ENCODE peak calls at places on chromosomes 6 and 20, in seven cellular contexts. G, U, O, B, A, C and V are unnamed samples.

GRCh38 chr6:151236668-151237401 is 2.9 kb upstream of the AKAP12 start:
- DNase-seq in G (no peak), C (no peak), O (no peak), U (no peak), B (no peak), A (no peak), V (no peak)

GRCh38 chr20:37845261-37845681 is 57.7 kb upstream of the VSTM2L start:
- DNase-seq in G (no peak), A (peak), O (no peak), U (no peak), B (no peak), C (no peak), V (no peak)

GRCh38 chr20:19729672-19730071 is 28.4 kb upstream of the RIN2 start:
- DNase-seq in U (no peak), A (no peak), B (no peak), C (no peak), O (no peak), G (no peak), V (no peak)

GRCh38 chr20:16740365-16741072 is 7.6 kb upstream of the OTOR start:
- DNase-seq in B (no peak), C (no peak), O (no peak), A (no peak), U (no peak), G (no peak), V (no peak)

GRCh38 chr20:36461600-36462439 is 79.5 kb upstream of the MYL9 start:
- DNase-seq in U (peak), G (no peak), B (peak), A (peak), O (no peak), C (peak), V (peak)

GRCh38 chr6:41778895-41779294 is 805 bp downstream of the FRS3 start:
- DNase-seq in C (no peak), A (no peak), O (no peak), G (no peak), B (no peak), U (no peak), V (no peak)

GRCh38 chr6:26640806-26641205 is 18.7 kb downstream of the ZNF322 start:
- DNase-seq in U (no peak), O (no peak), G (no peak), A (no peak), B (no peak), C (no peak), V (no peak)

GRCh38 chr20:50187403-50188051 is 3.1 kb upstream of the CEBPB start:
- DNase-seq in O (no peak), B (no peak), C (no peak), G (no peak), U (peak), A (peak), V (no peak)

GRCh38 chr6:16278048-16278724 is 39.8 kb downstream of the GMPR start:
- DNase-seq in A (no peak), C (no peak), G (no peak), B (no peak), U (peak), O (no peak), V (no peak)

GRCh38 chr20:20375862-20376261 is 8.0 kb downstream of the INSM1 start:
- DNase-seq in U (no peak), G (no peak), B (no peak), O (no peak), C (no peak), A (no peak), V (no peak)

GRCh38 chr20:54195483-54196472 is 12.1 kb upstream of the PFDN4 start:
- DNase-seq in U (no peak), C (no peak), B (no peak), O (no peak), G (no peak), A (no peak), V (no peak)

GRCh38 chr6:168277274-168277669 is 42.3 kb downstream of the DACT2 start:
- DNase-seq in O (no peak), C (no peak), B (no peak), G (no peak), A (no peak), U (no peak), V (no peak)

GRCh38 chr6:51273228-51273961 is 454.7 kb downstream of the TFAP2B start:
- DNase-seq in A (no peak), C (no peak), B (no peak), G (no peak), O (no peak), U (no peak), V (no peak)

GRCh38 chr20:23009636-23010035 is 25.5 kb upstream of the SSTR4 start:
- DNase-seq in B (no peak), G (no peak), C (no peak), O (no peak), A (no peak), U (no peak), V (no peak)

GRCh38 chr6:45626087-45626891 is 248.6 kb upstream of the SUPT3H start:
- DNase-seq in O (no peak), G (peak), U (peak), C (no peak), A (no peak), B (no peak), V (no peak)

GRCh38 chr6:130872250-130873095 is 45.3 kb downstream of the SMLR1 start:
- DNase-seq in U (peak), B (peak), O (peak), G (no peak), A (peak), C (peak), V (peak)

GRCh38 chr6:151018911-151019795 is 153.7 kb downstream of the MTHFD1L start:
- DNase-seq in U (no peak), G (no peak), B (no peak), C (no peak), A (no peak), O (no peak), V (no peak)

GRCh38 chr6:78231002-78231401 is 578.2 kb downstream of the MEI4 start:
- DNase-seq in A (no peak), B (no peak), C (no peak), G (no peak), U (no peak), O (no peak), V (no peak)

GRCh38 chr6:158662607-158663464 is 13.0 kb downstream of the SYTL3 start:
- DNase-seq in A (peak), B (peak), G (no peak), C (no peak), O (no peak), U (no peak), V (no peak)

GRCh38 chr6:99501762-99502161 is 13.5 kb downstream of the USP45 start:
- DNase-seq in B (no peak), U (peak), A (no peak), C (no peak), G (no peak), O (no peak), V (no peak)

GRCh38 chr20:5657190-5657872 is 92.9 kb upstream of the SHLD1 start:
- DNase-seq in O (no peak), C (peak), B (no peak), U (peak), G (peak), A (no peak), V (no peak)

GRCh38 chr20:47137231-47137865 is 219.2 kb downstream of the ZMYND8 start:
- DNase-seq in C (no peak), G (no peak), O (no peak), A (no peak), B (no peak), U (peak), V (no peak)

GRCh38 chr20:5996765-5997164 is 46.3 kb downstream of the MCM8 start:
- DNase-seq in C (no peak), O (no peak), G (no peak), B (no peak), A (no peak), U (no peak), V (no peak)

GRCh38 chr20:2690213-2690612 is 2.4 kb upstream of the EBF4 start:
- DNase-seq in C (no peak), G (no peak), U (no peak), B (no peak), A (no peak), O (no peak), V (no peak)

GRCh38 chr6:12296255-12296573 is 6.1 kb downstream of the EDN1 start:
- DNase-seq in U (peak), G (peak), B (no peak), C (no peak), O (no peak), A (no peak), V (no peak)

GRCh38 chr6:4446982-4447381 is 311.6 kb upstream of the ECI2 start:
- DNase-seq in G (peak), C (no peak), B (no peak), O (no peak), A (no peak), U (peak), V (no peak)

GRCh38 chr6:18742406-18742805 is 355.3 kb downstream of the RNF144B start:
- DNase-seq in C (no peak), O (no peak), B (no peak), U (peak), A (no peak), G (no peak), V (no peak)

GRCh38 chr6:169811072-169811471 is 59.6 kb downstream of the ERMARD start:
- DNase-seq in B (no peak), A (no peak), C (no peak), U (no peak), G (no peak), O (no peak), V (no peak)

GRCh38 chr20:32539063-32539816 is 45.9 kb downstream of the NOL4L start:
- DNase-seq in C (no peak), A (peak), U (no peak), O (no peak), G (no peak), B (no peak), V (no peak)

GRCh38 chr20:10665791-10666190 is 8.0 kb downstream of the JAG1 start:
- DNase-seq in A (no peak), O (no peak), C (no peak), U (no peak), B (no peak), G (no peak), V (no peak)